ENCODE peak calls at places on chromosome 20, in six cellular contexts. One of them, this sample, is unnamed.

GRCh38 chr20:44398303-44398702 is 42.8 kb downstream of the HNF4A start:
- DNase-seq in Peyer's patch: no peak
- DNase-seq in endodermal cell: no peak
- DNase-seq in stimulated activated CD4-positive, alpha-beta T cell treated with anti-CD3 and anti-CD28 coated beads, Interleukin-1b, Interleukin-23, amount 100 ng/mL, for 24 hours: no peak
- DNase-seq in GM12865: no peak
- DNase-seq in Kasumi-1: no peak
- DNase-seq in this sample: no peak

GRCh38 chr20:58839474-58839874 is 11.2 kb downstream of the GNAS-AS1 start:
- DNase-seq in Peyer's patch: no peak
- DNase-seq in endodermal cell: peak
- DNase-seq in stimulated activated CD4-positive, alpha-beta T cell treated with anti-CD3 and anti-CD28 coated beads, Interleukin-1b, Interleukin-23, amount 100 ng/mL, for 24 hours: no peak
- DNase-seq in GM12865: peak
- DNase-seq in Kasumi-1: no peak
- DNase-seq in this sample: no peak

GRCh38 chr20:61371501-61372150 is 119.6 kb downstream of the CDH4 start:
- DNase-seq in Peyer's patch: no peak
- DNase-seq in endodermal cell: no peak
- DNase-seq in stimulated activated CD4-positive, alpha-beta T cell treated with anti-CD3 and anti-CD28 coated beads, Interleukin-1b, Interleukin-23, amount 100 ng/mL, for 24 hours: no peak
- DNase-seq in GM12865: no peak
- DNase-seq in Kasumi-1: no peak
- DNase-seq in this sample: no peak

GRCh38 chr20:8967641-8968245 is 101.1 kb upstream of the PLCB4 start:
- DNase-seq in Peyer's patch: no peak
- DNase-seq in endodermal cell: no peak
- DNase-seq in stimulated activated CD4-positive, alpha-beta T cell treated with anti-CD3 and anti-CD28 coated beads, Interleukin-1b, Interleukin-23, amount 100 ng/mL, for 24 hours: no peak
- DNase-seq in GM12865: no peak
- DNase-seq in Kasumi-1: no peak
- DNase-seq in this sample: no peak

GRCh38 chr20:5003626-5004025 is 2.3 kb upstream of the SLC23A2 start:
- DNase-seq in Peyer's patch: no peak
- DNase-seq in endodermal cell: no peak
- DNase-seq in stimulated activated CD4-positive, alpha-beta T cell treated with anti-CD3 and anti-CD28 coated beads, Interleukin-1b, Interleukin-23, amount 100 ng/mL, for 24 hours: no peak
- DNase-seq in GM12865: no peak
- DNase-seq in Kasumi-1: no peak
- DNase-seq in this sample: no peak

GRCh38 chr20:53598140-53599038 is 4.8 kb upstream of the ZNF217 start:
- DNase-seq in Peyer's patch: peak
- DNase-seq in endodermal cell: peak
- DNase-seq in stimulated activated CD4-positive, alpha-beta T cell treated with anti-CD3 and anti-CD28 coated beads, Interleukin-1b, Interleukin-23, amount 100 ng/mL, for 24 hours: no peak
- DNase-seq in GM12865: peak
- DNase-seq in Kasumi-1: no peak
- DNase-seq in this sample: no peak

GRCh38 chr20:56285496-56285895 is 37.0 kb downstream of the MC3R start:
- DNase-seq in Peyer's patch: no peak
- DNase-seq in endodermal cell: no peak
- DNase-seq in stimulated activated CD4-positive, alpha-beta T cell treated with anti-CD3 and anti-CD28 coated beads, Interleukin-1b, Interleukin-23, amount 100 ng/mL, for 24 hours: no peak
- DNase-seq in GM12865: no peak
- DNase-seq in Kasumi-1: no peak
- DNase-seq in this sample: no peak

GRCh38 chr20:6416371-6416770 is 293.5 kb upstream of the FERMT1 start:
- DNase-seq in Peyer's patch: no peak
- DNase-seq in endodermal cell: peak
- DNase-seq in stimulated activated CD4-positive, alpha-beta T cell treated with anti-CD3 and anti-CD28 coated beads, Interleukin-1b, Interleukin-23, amount 100 ng/mL, for 24 hours: no peak
- DNase-seq in GM12865: no peak
- DNase-seq in Kasumi-1: no peak
- DNase-seq in this sample: no peak

GRCh38 chr20:44532981-44533331 is 11.1 kb upstream of the SERINC3 start:
- DNase-seq in Peyer's patch: no peak
- DNase-seq in endodermal cell: no peak
- DNase-seq in stimulated activated CD4-positive, alpha-beta T cell treated with anti-CD3 and anti-CD28 coated beads, Interleukin-1b, Interleukin-23, amount 100 ng/mL, for 24 hours: no peak
- DNase-seq in GM12865: no peak
- DNase-seq in Kasumi-1: no peak
- DNase-seq in this sample: no peak